ENCODE peak calls at places on chromosomes 16 and 17, in seven cellular contexts. C is adrenal gland, H is colonic mucosa, R is heart left ventricle, M is breast epithelium, K is psoas muscle, T is Peyer's patch. A is an unnamed sample.

GRCh38 chr17:36739208-36739607 is 137.8 kb downstream of the MRM1 start:
- DNase-seq in R (no peak), K (peak; percentile 4), T (no peak), M (no peak), C (no peak), H (no peak), A (no peak)

GRCh38 chr16:49281843-49282642 is 405 bp upstream of the CBLN1 start:
- DNase-seq in C (peak; percentile 89), R (peak; percentile 92), H (peak; percentile 90), K (peak; percentile 89), M (peak; percentile 60), T (peak; percentile 16), A (peak; percentile 91)

GRCh38 chr16:21611546-21612384 is 12.4 kb downstream of the METTL9 start:
- DNase-seq in R (no peak), T (no peak), M (no peak), H (no peak), C (no peak), K (no peak), A (no peak)

GRCh38 chr16:48223490-48223889 is 20.6 kb upstream of the LONP2 start:
- DNase-seq in M (no peak), K (no peak), H (no peak), R (no peak), T (no peak), C (no peak), A (no peak)

GRCh38 chr17:69059458-69060205 is 1.1 kb downstream of the ABCA9 start:
- DNase-seq in T (no peak), R (no peak), M (no peak), K (no peak), C (no peak), H (no peak), A (no peak)

GRCh38 chr16:84851192-84852127 is 31.7 kb downstream of the CRISPLD2 start:
- DNase-seq in C (no peak), H (no peak), M (peak; percentile 69), T (no peak), K (peak; percentile 38), R (peak; percentile 33), A (peak; percentile 79)

GRCh38 chr16:88005148-88005547 is 53.9 kb downstream of the BANP start:
- DNase-seq in M (no peak), H (no peak), T (no peak), R (no peak), C (no peak), K (no peak), A (no peak)

GRCh38 chr17:43779145-43780125 is 658 bp upstream of the DUSP3 start:
- DNase-seq in M (peak; percentile 45), T (peak; percentile 42), K (no peak), C (no peak), R (no peak), H (no peak), A (peak; percentile 45)

GRCh38 chr17:48749621-48750553 is 21.3 kb upstream of the HOXB13 start:
- DNase-seq in K (no peak), M (no peak), H (no peak), C (no peak), R (no peak), T (no peak), A (no peak)

GRCh38 chr16:89971495-89972243 is 23.1 kb downstream of the DEF8 start:
- DNase-seq in T (no peak), M (no peak), R (no peak), K (peak; percentile 33), H (no peak), C (no peak), A (peak; percentile 32)

GRCh38 chr16:5059386-5060072 is 6.2 kb downstream of the C16orf89 start:
- DNase-seq in R (no peak), M (no peak), T (no peak), K (no peak), C (no peak), H (no peak), A (no peak)

GRCh38 chr16:27408012-27408601 is 6.1 kb downstream of the IL21R start:
- DNase-seq in M (no peak), K (no peak), C (no peak), H (no peak), T (no peak), R (no peak), A (no peak)

GRCh38 chr17:36641877-36642845 is 40.8 kb downstream of the MRM1 start:
- DNase-seq in H (peak; percentile 42), K (no peak), T (no peak), C (no peak), R (no peak), M (no peak), A (peak; percentile 20)

GRCh38 chr16:66849543-66849942 is 5.3 kb downstream of the CA7 start:
- DNase-seq in R (no peak), K (no peak), T (no peak), M (no peak), C (no peak), H (no peak), A (no peak)

GRCh38 chr16:66846831-66847230 is 2.6 kb downstream of the CA7 start:
- DNase-seq in M (no peak), T (no peak), K (no peak), R (no peak), H (no peak), C (no peak), A (no peak)

GRCh38 chr16:66847533-66848057 is 3.4 kb downstream of the CA7 start:
- DNase-seq in T (no peak), R (no peak), M (no peak), C (no peak), H (no peak), K (no peak), A (no peak)

GRCh38 chr16:66849021-66849420 is 4.8 kb downstream of the CA7 start:
- DNase-seq in T (no peak), M (no peak), H (no peak), K (no peak), R (no peak), C (no peak), A (no peak)

GRCh38 chr16:66848172-66848571 is 4.0 kb downstream of the CA7 start:
- DNase-seq in K (no peak), T (no peak), C (no peak), H (no peak), M (no peak), R (no peak), A (no peak)
- H3K27me3 ChIP-seq in K (peaks cover 22% of the 10 kb centered on the region), T (peaks cover 11% of the 10 kb centered on the region), C (peaks cover 22% of the 10 kb centered on the region), H (peaks cover 20% of the 10 kb centered on the region), M (no peaks in the 10 kb centered on the region), R (peaks cover 5% of the 10 kb centered on the region), A (peaks cover 7% of the 10 kb centered on the region)

GRCh38 chr17:15777717-15778116 is 45.6 kb downstream of the TBC1D26 start:
- DNase-seq in R (no peak), M (no peak), K (no peak), C (no peak), H (no peak), T (no peak), A (no peak)

GRCh38 chr17:15780188-15780587 is 48.1 kb downstream of the TBC1D26 start:
- DNase-seq in T (no peak), H (no peak), K (no peak), C (no peak), M (no peak), R (no peak), A (no peak)

GRCh38 chr17:15779119-15779518 is 47.0 kb downstream of the TBC1D26 start:
- DNase-seq in T (no peak), H (no peak), C (no peak), K (no peak), M (no peak), R (no peak), A (no peak)

GRCh38 chr17:15777297-15777696 is 45.2 kb downstream of the TBC1D26 start:
- DNase-seq in R (no peak), M (no peak), H (no peak), T (no peak), C (no peak), K (no peak), A (no peak)

DNA sequence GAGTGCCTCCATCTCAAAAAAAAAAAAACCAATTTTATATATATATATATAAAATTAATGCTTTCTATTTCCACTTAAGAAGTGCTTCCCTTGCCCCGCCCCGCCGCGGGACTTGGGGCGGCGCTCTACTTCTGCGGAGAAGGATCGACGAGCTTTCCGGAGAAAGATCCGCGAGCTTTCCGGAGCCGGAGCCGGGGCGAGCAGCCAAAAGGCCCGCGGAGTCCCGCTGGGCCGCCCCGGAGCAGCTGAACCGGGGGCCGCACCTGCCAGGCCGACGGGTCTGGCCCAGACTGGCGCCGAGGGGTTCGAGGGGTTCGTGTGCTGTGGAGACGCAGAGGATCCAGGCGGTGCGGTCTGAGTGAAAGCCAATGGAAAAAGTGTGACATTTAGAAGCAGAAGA is 50.7 kb downstream of the TBC1D26 start:
- DNase-seq in C (peak; percentile 64), K (peak; percentile 79), M (peak; percentile 44), R (peak; percentile 83), H (peak; percentile 62), T (peak; percentile 18), A (peak; percentile 66)
- H3K27ac ChIP-seq in C (no peak overlapping the region), K (peak overlapping the region; percentile 36), M (peak overlapping the region; percentile 74), R (peak overlapping the region; percentile 71), H (no peak overlapping the region), T (no peak overlapping the region), A (no peak overlapping the region)

DNA sequence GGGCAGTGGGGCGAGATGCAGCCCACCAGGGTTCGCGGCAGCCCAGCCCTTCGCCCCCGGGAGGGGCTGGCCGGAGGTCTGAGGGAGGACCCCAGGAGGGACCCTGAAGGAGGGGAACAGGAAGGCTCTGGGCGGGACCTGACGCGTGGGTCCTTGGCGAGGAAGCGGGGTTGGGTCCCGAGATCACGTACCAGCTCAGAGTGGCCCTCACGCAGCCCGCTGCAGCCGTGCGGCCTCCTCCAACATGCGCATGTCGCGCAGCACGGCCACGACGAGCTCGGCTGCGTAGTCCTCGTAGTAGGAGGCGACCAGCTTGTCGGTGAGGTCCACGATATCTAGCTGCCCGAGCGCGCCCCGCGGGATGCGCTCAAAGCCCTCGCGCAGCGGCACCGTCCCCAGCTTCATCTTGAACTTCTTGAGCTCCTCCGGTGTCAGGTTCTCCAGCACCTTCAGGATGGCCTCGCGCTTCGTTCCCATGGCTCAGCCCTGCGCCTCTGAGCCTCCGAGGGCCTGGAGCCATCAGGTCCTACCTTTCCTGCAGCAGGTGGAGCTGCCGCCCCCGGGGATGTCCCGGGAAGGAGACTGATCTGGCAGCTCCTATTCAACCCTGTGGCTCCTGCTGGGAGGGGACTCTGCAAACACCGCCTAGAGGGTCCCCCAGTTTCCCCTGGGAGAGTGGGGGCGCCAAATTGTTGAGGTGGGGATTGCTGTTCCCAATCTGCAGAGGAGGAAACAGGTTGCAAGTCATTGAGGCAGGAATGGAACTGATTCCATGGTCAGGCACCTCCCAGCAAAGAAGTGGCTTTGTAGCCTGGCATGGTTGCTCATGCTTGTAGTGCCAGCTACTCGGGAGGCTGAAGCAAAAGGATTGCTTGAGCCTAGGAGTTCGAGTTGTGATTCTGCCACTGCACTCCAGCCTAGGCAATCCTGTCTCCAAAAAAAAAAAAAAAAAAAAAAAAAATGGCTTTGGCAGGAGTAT is at the start of gene PYDC1:
- DNase-seq in K (no peak), M (no peak), R (no peak), H (no peak), T (no peak), C (no peak), A (no peak)
- H3K27me3 ChIP-seq in K (no peaks in the 10 kb centered on the region), M (peaks cover 4% of the 10 kb centered on the region), R (peaks cover 4% of the 10 kb centered on the region), H (peaks cover 32% of the 10 kb centered on the region), T (peaks cover 21% of the 10 kb centered on the region), C (peaks cover 22% of the 10 kb centered on the region), A (peaks cover 11% of the 10 kb centered on the region)

DNA sequence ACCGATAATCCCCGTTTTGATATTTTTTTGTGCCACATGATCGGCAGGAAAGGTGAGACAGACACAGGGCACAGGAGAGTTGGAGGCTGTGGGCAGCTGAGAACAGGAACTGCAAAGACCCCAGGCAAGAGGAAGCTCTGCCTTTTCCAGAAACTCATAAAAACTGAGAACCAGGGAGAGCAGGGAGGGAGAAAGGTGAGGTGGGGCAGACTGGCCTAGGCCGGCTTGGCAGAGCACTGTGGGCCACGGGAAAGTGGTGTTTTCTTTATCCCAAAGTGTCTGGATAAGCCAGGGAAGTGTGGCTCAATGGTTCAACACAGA is 11.8 kb upstream of the AXIN2 start:
- DNase-seq in T (no peak), K (no peak), C (no peak), H (peak; percentile 41), M (no peak), R (no peak), A (no peak)
- H3K27ac ChIP-seq in T (no peak overlapping the region), K (no peak overlapping the region), C (no peak overlapping the region), H (no peak overlapping the region), M (no peak overlapping the region), R (no peak overlapping the region), A (no peak overlapping the region)

A was measured in thyroid gland.